ENCODE peak calls at places on chromosomes 6 and 20, in six cellular contexts. One of them, this sample, is unnamed.

GRCh38 chr6:36886948-36887347 is 1.2 kb downstream of the C6orf89 start:
- DNase-seq in HepG2: no peak
- DNase-seq in GM12878: no peak
- DNase-seq in A549: no peak
- DNase-seq in NB4: no peak
- DNase-seq in K562: no peak
- DNase-seq in this sample: no peak

GRCh38 chr20:44231193-44231592 is 15.9 kb upstream of the GDAP1L1 start:
- DNase-seq in HepG2: peak; percentile 46
- DNase-seq in A549: no peak
- DNase-seq in GM12878: no peak
- DNase-seq in K562: no peak
- DNase-seq in NB4: no peak
- DNase-seq in this sample: no peak

GRCh38 chr6:30884521-30885480 is 482 bp downstream of the DDR1 start:
- DNase-seq in K562: peak; percentile 77
- DNase-seq in NB4: peak; percentile 28
- DNase-seq in A549: peak; percentile 47
- DNase-seq in HepG2: no peak
- DNase-seq in GM12878: no peak
- DNase-seq in this sample: no peak

GRCh38 chr6:167514524-167514923 is 189.6 kb downstream of the TTLL2 start:
- DNase-seq in GM12878: no peak
- DNase-seq in HepG2: no peak
- DNase-seq in A549: no peak
- DNase-seq in K562: no peak
- DNase-seq in NB4: no peak
- DNase-seq in this sample: no peak

GRCh38 chr6:150354754-150355571 is 13.8 kb upstream of the IYD start:
- DNase-seq in HepG2: no peak
- DNase-seq in NB4: no peak
- DNase-seq in GM12878: no peak
- DNase-seq in A549: no peak
- DNase-seq in K562: no peak
- DNase-seq in this sample: no peak

GRCh38 chr20:23343590-23343989 is 7.0 kb upstream of the NXT1 start:
- DNase-seq in HepG2: no peak
- DNase-seq in GM12878: no peak
- DNase-seq in A549: no peak
- DNase-seq in K562: no peak
- DNase-seq in NB4: no peak
- DNase-seq in this sample: no peak

GRCh38 chr20:61789329-61789728 is 276.4 kb downstream of the TAF4 start:
- DNase-seq in NB4: no peak
- DNase-seq in K562: no peak
- DNase-seq in A549: no peak
- DNase-seq in GM12878: no peak
- DNase-seq in HepG2: no peak
- DNase-seq in this sample: no peak

GRCh38 chr6:142945446-142946180 is 637 bp upstream of the HIVEP2 start:
- DNase-seq in K562: peak; percentile 53
- DNase-seq in HepG2: no peak
- DNase-seq in NB4: peak; percentile 73
- DNase-seq in GM12878: no peak
- DNase-seq in A549: peak; percentile 27
- DNase-seq in this sample: no peak

GRCh38 chr6:155228549-155229166 is 35.2 kb upstream of the CLDN20 start:
- DNase-seq in A549: no peak
- DNase-seq in NB4: no peak
- DNase-seq in K562: no peak
- DNase-seq in HepG2: no peak
- DNase-seq in GM12878: no peak
- DNase-seq in this sample: no peak

DNA sequence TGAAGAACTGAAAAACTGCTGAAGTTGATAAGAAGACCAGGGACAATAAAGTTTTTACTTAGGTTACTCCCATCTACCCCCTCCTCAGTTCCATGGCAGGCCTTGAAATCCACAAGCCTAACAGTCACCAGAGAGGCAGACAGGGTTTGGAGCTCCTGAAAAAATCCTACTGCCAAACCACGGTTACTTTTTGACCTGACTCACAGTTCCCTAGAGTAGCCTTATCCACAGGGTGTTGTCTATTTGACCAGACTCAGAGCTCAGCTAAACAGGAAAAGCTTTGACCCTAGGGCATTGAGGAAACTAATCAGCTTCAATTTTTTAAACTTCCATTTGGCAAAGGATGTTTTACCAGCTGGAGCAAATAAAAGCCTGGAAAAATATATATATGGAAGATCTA is 257.7 kb upstream of the NT5E start:
- DNase-seq in K562: no peak
- DNase-seq in A549: no peak
- DNase-seq in NB4: no peak
- DNase-seq in GM12878: no peak
- DNase-seq in HepG2: no peak
- DNase-seq in this sample: peak; percentile 55
- TF ChIP-seq MYC in K562: no peak
- TF ChIP-seq MYC in A549: no peak
- TF ChIP-seq MYC in NB4: no peak
- TF ChIP-seq MYC in GM12878: no peak
- TF ChIP-seq MYC in HepG2: no peak
- TF ChIP-seq MYC in this sample: no peak

GRCh38 chr6:104256547-104257144 is 603.1 kb downstream of the HACE1 start:
- DNase-seq in NB4: no peak
- DNase-seq in GM12878: no peak
- DNase-seq in A549: no peak
- DNase-seq in HepG2: no peak
- DNase-seq in K562: no peak
- DNase-seq in this sample: no peak
- TF ChIP-seq MYC in NB4: no peak
- TF ChIP-seq MYC in GM12878: no peak
- TF ChIP-seq MYC in A549: no peak
- TF ChIP-seq MYC in HepG2: no peak
- TF ChIP-seq MYC in K562: no peak
- TF ChIP-seq MYC in this sample: no peak

GRCh38 chr20:57781901-57782300 is 72.1 kb upstream of the PMEPA1 start:
- DNase-seq in HepG2: no peak
- DNase-seq in A549: no peak
- DNase-seq in K562: no peak
- DNase-seq in NB4: no peak
- DNase-seq in GM12878: no peak
- DNase-seq in this sample: no peak

GRCh38 chr20:57780906-57781305 is 71.1 kb upstream of the PMEPA1 start:
- DNase-seq in GM12878: no peak
- DNase-seq in NB4: no peak
- DNase-seq in K562: no peak
- DNase-seq in HepG2: no peak
- DNase-seq in A549: no peak
- DNase-seq in this sample: no peak

GRCh38 chr20:57783956-57784837 is 74.4 kb upstream of the PMEPA1 start:
- DNase-seq in HepG2: no peak
- DNase-seq in A549: no peak
- DNase-seq in NB4: no peak
- DNase-seq in GM12878: no peak
- DNase-seq in K562: no peak
- DNase-seq in this sample: no peak

GRCh38 chr20:57783196-57783595 is 73.4 kb upstream of the PMEPA1 start:
- DNase-seq in K562: no peak
- DNase-seq in GM12878: no peak
- DNase-seq in NB4: no peak
- DNase-seq in A549: no peak
- DNase-seq in HepG2: no peak
- DNase-seq in this sample: no peak

GRCh38 chr20:57782631-57783041 is 72.8 kb upstream of the PMEPA1 start:
- DNase-seq in HepG2: no peak
- DNase-seq in K562: no peak
- DNase-seq in A549: no peak
- DNase-seq in NB4: peak; percentile 38
- DNase-seq in GM12878: no peak
- DNase-seq in this sample: no peak
- TF ChIP-seq MYC in HepG2: no peak
- TF ChIP-seq MYC in K562: no peak
- TF ChIP-seq MYC in A549: no peak
- TF ChIP-seq MYC in NB4: no peak
- TF ChIP-seq MYC in GM12878: no peak
- TF ChIP-seq MYC in this sample: no peak

GRCh38 chr6:147321260-147321659 is 117.0 kb downstream of the STXBP5 start:
- DNase-seq in NB4: peak; percentile 18
- DNase-seq in HepG2: peak; percentile 71
- DNase-seq in K562: no peak
- DNase-seq in A549: no peak
- DNase-seq in GM12878: no peak
- DNase-seq in this sample: no peak

DNA sequence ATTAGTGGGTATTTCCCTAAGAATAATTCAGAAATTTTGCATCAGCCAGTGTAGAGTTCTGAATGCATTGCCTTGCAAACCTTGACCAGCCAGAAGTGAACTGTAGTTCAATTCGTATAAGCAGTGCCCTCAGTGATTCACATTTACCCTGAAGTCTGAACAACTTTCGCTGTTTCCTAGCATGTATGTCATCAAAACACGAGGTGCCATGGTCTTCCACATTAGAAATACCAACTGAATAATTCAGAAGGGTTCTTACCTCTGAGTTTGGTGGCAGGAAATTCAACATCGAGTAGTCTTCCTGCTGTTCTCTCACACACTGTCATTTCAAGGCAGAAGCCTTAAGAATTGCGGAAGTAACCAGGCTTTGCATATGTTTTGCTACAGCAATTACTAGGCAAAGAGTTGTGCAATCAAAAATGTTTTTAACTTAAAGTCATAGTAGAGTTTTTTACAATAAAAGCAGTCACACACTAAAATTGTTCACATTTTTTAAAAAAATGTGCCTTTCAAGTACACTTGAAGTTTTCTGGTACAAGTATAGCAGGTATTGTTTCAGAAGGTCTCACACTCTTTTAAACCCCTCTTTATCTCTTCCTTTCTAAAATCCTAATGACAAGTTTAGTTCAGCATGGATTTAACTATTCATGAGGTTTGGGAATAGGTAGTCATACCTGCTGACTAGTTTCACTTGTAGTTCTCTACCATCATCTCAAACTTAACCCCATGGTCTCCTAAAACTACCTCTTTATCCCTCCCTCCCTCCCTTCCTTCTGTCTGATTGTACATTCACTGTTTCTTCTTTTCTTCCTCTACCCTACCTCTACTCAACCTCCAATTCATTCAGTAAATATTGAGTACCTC is 118.3 kb downstream of the STXBP5 start:
- DNase-seq in A549: no peak
- DNase-seq in HepG2: no peak
- DNase-seq in NB4: peak; percentile 94
- DNase-seq in GM12878: peak; percentile 54
- DNase-seq in K562: no peak
- DNase-seq in this sample: peak; percentile 4
- TF ChIP-seq MYC in A549: no peak
- TF ChIP-seq MYC in HepG2: no peak
- TF ChIP-seq MYC in NB4: peak; percentile 54
- TF ChIP-seq MYC in GM12878: no peak
- TF ChIP-seq MYC in K562: no peak
- TF ChIP-seq MYC in this sample: no peak

DNA sequence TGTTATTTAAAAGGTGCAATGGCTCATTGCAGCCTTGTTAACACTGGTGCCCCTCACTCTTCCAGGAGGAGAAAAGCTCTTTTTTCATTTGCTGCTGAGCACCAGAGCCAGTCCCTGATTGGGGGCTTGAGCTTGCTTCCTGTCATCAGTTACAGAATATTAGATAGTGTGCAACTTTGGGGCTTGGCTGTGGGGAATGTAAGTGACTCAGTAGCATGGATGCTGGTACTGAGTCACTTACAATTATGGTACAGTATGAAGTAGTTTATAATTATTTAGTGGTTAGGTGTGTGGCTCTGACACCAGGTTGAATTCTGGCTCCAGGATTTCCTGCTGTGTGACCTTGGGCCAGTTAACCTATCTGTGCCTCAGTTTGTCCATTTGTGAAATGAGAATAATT is 37.6 kb downstream of the ANKS1A start:
- DNase-seq in K562: no peak
- DNase-seq in GM12878: no peak
- DNase-seq in A549: no peak
- DNase-seq in NB4: no peak
- DNase-seq in HepG2: no peak
- DNase-seq in this sample: no peak
- TF ChIP-seq MYC in K562: no peak
- TF ChIP-seq MYC in GM12878: no peak
- TF ChIP-seq MYC in A549: no peak
- TF ChIP-seq MYC in NB4: no peak
- TF ChIP-seq MYC in HepG2: no peak
- TF ChIP-seq MYC in this sample: no peak

GRCh38 chr6:144955392-144955791 is 670.3 kb downstream of the UTRN start:
- DNase-seq in GM12878: no peak
- DNase-seq in HepG2: no peak
- DNase-seq in K562: no peak
- DNase-seq in NB4: no peak
- DNase-seq in A549: no peak
- DNase-seq in this sample: no peak
- TF ChIP-seq MYC in GM12878: no peak
- TF ChIP-seq MYC in HepG2: no peak
- TF ChIP-seq MYC in K562: no peak
- TF ChIP-seq MYC in NB4: no peak
- TF ChIP-seq MYC in A549: no peak
- TF ChIP-seq MYC in this sample: no peak

DNA sequence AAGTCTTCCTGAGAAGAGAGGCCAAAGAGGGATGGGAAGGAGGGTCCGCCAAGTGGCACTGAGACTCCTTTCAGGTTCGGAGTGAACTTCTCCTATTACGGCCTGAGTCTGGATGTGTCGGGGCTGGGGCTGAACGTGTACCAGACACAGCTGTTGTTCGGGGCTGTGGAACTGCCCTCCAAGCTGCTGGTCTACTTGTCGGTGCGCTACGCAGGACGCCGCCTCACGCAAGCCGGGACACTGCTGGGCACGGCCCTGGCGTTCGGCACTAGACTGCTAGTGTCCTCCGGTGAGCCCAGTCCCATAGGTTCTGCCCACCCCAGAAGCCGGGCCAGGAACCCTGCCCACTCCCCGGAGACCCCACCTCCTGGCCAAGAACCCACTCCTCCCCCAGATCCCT is 4.1 kb downstream of the SLC22A7 start:
- DNase-seq in K562: peak; percentile 14
- DNase-seq in NB4: no peak
- DNase-seq in A549: no peak
- DNase-seq in HepG2: no peak
- DNase-seq in GM12878: no peak
- DNase-seq in this sample: no peak
- TF ChIP-seq MYC in K562: no peak
- TF ChIP-seq MYC in NB4: no peak
- TF ChIP-seq MYC in A549: no peak
- TF ChIP-seq MYC in HepG2: no peak
- TF ChIP-seq MYC in GM12878: no peak
- TF ChIP-seq MYC in this sample: no peak

This sample was measured in endothelial cell of umbilical vein.